ENCODE peak calls at places on chromosomes 7 and 10, in nine cellular contexts. C, O, H, P, K, V, L, U and N are unnamed samples.

GRCh38 chr7:100882201-100882600 is 7.3 kb downstream of the SRRT start:
- DNase-seq in P (no peak), C (no peak), H (no peak), L (no peak), O (no peak), K (no peak), U (peak; percentile 30), V (no peak), N (no peak)

GRCh38 chr10:27373566-27374160 is 130.4 kb upstream of the RAB18 start:
- DNase-seq in P (no peak), V (no peak), U (no peak), K (no peak), O (no peak), L (no peak), C (no peak), H (no peak), N (no peak)

GRCh38 chr10:105950410-105950809 is 1214.1 kb downstream of the SORCS1 start:
- DNase-seq in L (peak; percentile 82), K (peak; percentile 56), C (peak; percentile 60), V (peak; percentile 70), P (peak; percentile 65), H (peak; percentile 85), O (peak; percentile 63), U (peak; percentile 32), N (no peak)

GRCh38 chr10:49500420-49500819 is 38.5 kb downstream of the ERCC6 start:
- DNase-seq in O (no peak), K (no peak), V (no peak), H (peak; percentile 11), P (no peak), L (no peak), U (no peak), C (no peak), N (no peak)

GRCh38 chr10:5551531-5552375 is 27.0 kb downstream of the CALML3 start:
- DNase-seq in O (no peak), P (peak; percentile 84), K (peak; percentile 41), L (peak; percentile 52), C (no peak), V (no peak), H (no peak), U (no peak), N (no peak)

GRCh38 chr7:156650042-156650441 is 9.5 kb downstream of the RNF32 start:
- DNase-seq in K (no peak), P (peak; percentile 37), U (peak; percentile 56), L (peak; percentile 65), V (peak; percentile 57), O (peak; percentile 43), C (no peak), H (peak; percentile 80), N (peak; percentile 33)

GRCh38 chr7:134845461-134845860 is 66.0 kb downstream of the CALD1 start:
- DNase-seq in K (peak; percentile 61), P (peak; percentile 35), C (peak; percentile 24), H (no peak), U (no peak), O (no peak), V (no peak), L (no peak), N (peak; percentile 38)

GRCh38 chr10:44043646-44044368 is 341.1 kb downstream of the CXCL12 start:
- DNase-seq in L (no peak), C (no peak), V (no peak), O (no peak), P (no peak), H (no peak), K (no peak), U (no peak), N (no peak)

GRCh38 chr10:69648461-69648860 is 18.4 kb downstream of the FAM241B start:
- DNase-seq in O (no peak), U (no peak), P (no peak), K (no peak), C (no peak), L (no peak), H (no peak), V (no peak), N (no peak)

GRCh38 chr10:50561816-50562215 is 61.9 kb downstream of the SGMS1 start:
- DNase-seq in K (peak; percentile 54), P (peak; percentile 87), O (no peak), H (peak; percentile 65), L (peak; percentile 33), V (no peak), C (peak; percentile 54), U (peak; percentile 33), N (no peak)

GRCh38 chr10:124589491-124590006 is 127.9 kb downstream of the LHPP start:
- DNase-seq in L (no peak), U (no peak), K (no peak), H (no peak), P (no peak), C (no peak), V (no peak), O (peak; percentile 42), N (no peak)

GRCh38 chr7:52504546-52504945 is 530.9 kb upstream of the POM121L12 start:
- DNase-seq in K (no peak), C (no peak), H (no peak), U (no peak), L (no peak), V (no peak), P (peak; percentile 10), O (no peak), N (no peak)

GRCh38 chr7:84701524-84702306 is 485.1 kb downstream of the SEMA3D start:
- DNase-seq in C (no peak), U (no peak), V (peak; percentile 22), P (peak; percentile 67), K (no peak), L (peak; percentile 74), O (peak; percentile 87), H (no peak), N (peak; percentile 94)

GRCh38 chr7:16169537-16169936 is 251.8 kb downstream of the CRPPA start:
- DNase-seq in L (no peak), V (no peak), C (no peak), K (no peak), U (no peak), O (no peak), H (no peak), P (no peak), N (no peak)

GRCh38 chr7:67552738-67553137 is 556.1 kb downstream of the TYW1 start:
- DNase-seq in H (no peak), C (no peak), K (no peak), P (no peak), L (no peak), U (no peak), V (no peak), O (no peak), N (no peak)

GRCh38 chr7:100720645-100721504 is 607 bp downstream of the EPO start:
- DNase-seq in C (no peak), P (no peak), K (no peak), V (peak; percentile 52), U (peak; percentile 83), O (peak; percentile 16), H (peak; percentile 55), L (no peak), N (no peak)

GRCh38 chr10:84845628-84846261 is 517.4 kb downstream of the CCSER2 start:
- DNase-seq in L (peak; percentile 45), U (peak; percentile 50), K (peak; percentile 41), P (peak; percentile 22), V (peak; percentile 58), C (peak; percentile 15), H (peak; percentile 39), O (no peak), N (peak; percentile 23)

GRCh38 chr10:78170026-78170475 is 136.4 kb downstream of the RPS24 start:
- DNase-seq in O (peak; percentile 78), P (peak; percentile 78), K (no peak), L (no peak), C (no peak), H (no peak), V (no peak), U (no peak), N (no peak)

GRCh38 chr10:118812393-118812740 is 57.6 kb upstream of the CACUL1 start:
- DNase-seq in P (no peak), U (no peak), L (no peak), H (peak; percentile 40), C (no peak), K (no peak), V (peak; percentile 52), O (no peak), N (no peak)

GRCh38 chr7:47405286-47405904 is 176.5 kb downstream of the TNS3 start:
- DNase-seq in K (no peak), C (no peak), V (no peak), L (no peak), O (no peak), H (no peak), U (no peak), P (no peak), N (no peak)

GRCh38 chr7:127822822-127823508 is 171.0 kb downstream of the SND1 start:
- DNase-seq in O (no peak), C (peak; percentile 11), K (no peak), L (peak; percentile 39), U (no peak), H (peak; percentile 74), V (no peak), P (peak; percentile 78), N (peak; percentile 16)
- TF ChIP-seq EZH2phosphoT487 in O (no peak), C (no peak), K (no peak), L (no peak), U (no peak), H (no peak), V (no peak), P (no peak), N (no peak)

DNA sequence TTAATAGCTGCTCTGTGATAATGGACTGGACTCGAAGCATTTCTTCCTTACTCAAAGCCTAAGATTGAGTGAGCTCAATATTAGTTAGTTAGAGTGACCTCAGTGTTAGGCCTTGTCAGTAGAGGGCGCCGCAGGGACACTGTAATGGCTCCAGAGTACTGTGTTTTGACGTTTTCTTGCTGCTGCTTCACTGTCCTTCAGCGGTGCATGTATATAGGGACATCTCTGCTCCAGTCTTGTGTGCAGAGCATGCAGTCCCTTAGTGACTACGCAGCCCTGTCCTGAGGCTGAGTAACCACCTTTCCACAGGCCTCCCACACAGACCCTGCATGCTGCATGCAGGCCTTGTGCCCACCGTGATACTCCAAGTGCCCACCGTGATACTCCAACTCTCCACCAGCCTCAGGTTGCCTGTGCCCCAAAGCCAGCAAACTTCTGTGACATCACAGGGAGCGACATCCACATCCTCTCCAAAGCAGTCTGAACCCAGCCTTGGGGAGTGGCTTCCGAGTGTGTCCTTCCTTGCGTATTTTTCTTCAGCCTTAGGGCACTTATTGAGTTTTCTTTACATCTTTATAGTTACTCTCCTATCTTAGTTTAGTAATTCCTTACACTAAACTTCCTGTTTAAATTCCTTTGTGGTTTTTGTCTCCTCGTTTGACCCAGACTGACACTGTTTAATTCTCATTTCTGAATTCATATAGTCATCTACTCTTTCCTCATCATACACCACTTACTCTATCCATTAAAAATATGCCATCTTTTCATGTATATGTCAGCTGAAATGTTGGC is 118.2 kb downstream of the JAZF1 start:
- DNase-seq in V (peak; percentile 86), P (peak; percentile 73), L (peak; percentile 83), K (peak; percentile 76), H (peak; percentile 93), O (peak; percentile 84), C (peak; percentile 67), U (peak; percentile 62), N (peak; percentile 27)
- TF ChIP-seq EZH2phosphoT487 in V (no peak), P (no peak), L (no peak), K (no peak), H (no peak), O (no peak), C (no peak), U (no peak), N (no peak)

GRCh38 chr7:103648135-103648534 is 202.1 kb upstream of the SLC26A5 start:
- DNase-seq in K (no peak), V (no peak), U (no peak), L (no peak), O (no peak), C (no peak), H (no peak), P (no peak), N (no peak)
- TF ChIP-seq EZH2phosphoT487 in K (no peak), V (no peak), U (no peak), L (no peak), O (no peak), C (no peak), H (no peak), P (no peak), N (no peak)

GRCh38 chr7:37986780-37987380 is 66.4 kb downstream of the EPDR1 start:
- DNase-seq in P (no peak), L (no peak), V (peak; percentile 44), C (no peak), U (no peak), O (no peak), H (peak; percentile 7), K (no peak), N (no peak)
- TF ChIP-seq EZH2phosphoT487 in P (no peak), L (no peak), V (no peak), C (no peak), U (no peak), O (no peak), H (no peak), K (no peak), N (no peak)